ENCODE peak calls at places on chromosomes 13 and 19, in six cellular contexts. I is cardiac muscle cell, F is heart right ventricle, R is WERI-Rb-1, P is kidney epithelial cell, Y is stomach. B is an unnamed sample.

GRCh38 chr13:27264181-27264580 is 6.4 kb upstream of the RASL11A start:
- DNase-seq in I (peak), F (no peak), R (no peak), P (no peak), Y (no peak), B (no peak)

GRCh38 chr13:97359181-97360057 is 74.5 kb upstream of the RAP2A start:
- DNase-seq in I (peak), F (no peak), R (peak), P (peak), Y (peak), B (peak)

GRCh38 chr19:14582894-14583340 is at the start of gene CLEC17A:
- DNase-seq in I (no peak), F (no peak), R (no peak), P (no peak), Y (no peak), B (peak)

GRCh38 chr19:44745386-44745831 is 3.1 kb upstream of the BCL3 start:
- DNase-seq in I (no peak), F (peak), R (no peak), P (no peak), Y (peak), B (no peak)

GRCh38 chr19:8610041-8610927 is at the start of gene ADAMTS10:
- DNase-seq in I (peak), F (peak), R (peak), P (no peak), Y (no peak), B (peak)

GRCh38 chr13:31950121-31950810 is 81.3 kb upstream of the FRY start:
- DNase-seq in I (no peak), F (no peak), R (no peak), P (no peak), Y (no peak), B (no peak)

GRCh38 chr19:15280915-15281683 is 48.9 kb upstream of the EPHX3 start:
- DNase-seq in I (no peak), F (peak), R (peak), P (no peak), Y (peak), B (no peak)

GRCh38 chr13:98509271-98510155 is 67.4 kb downstream of the STK24 start:
- DNase-seq in I (no peak), F (no peak), R (no peak), P (peak), Y (peak), B (peak)

GRCh38 chr13:53783466-53783865 is 754.9 kb downstream of the OLFM4 start:
- DNase-seq in I (no peak), F (no peak), R (no peak), P (no peak), Y (peak), B (no peak)

GRCh38 chr13:39676315-39676876 is 20.9 kb downstream of the COG6 start:
- DNase-seq in I (peak), F (no peak), R (no peak), P (no peak), Y (no peak), B (no peak)
- TF ChIP-seq CTCF in I (peak), F (peak), R (no peak), P (peak), Y (peak), B (peak)

DNA sequence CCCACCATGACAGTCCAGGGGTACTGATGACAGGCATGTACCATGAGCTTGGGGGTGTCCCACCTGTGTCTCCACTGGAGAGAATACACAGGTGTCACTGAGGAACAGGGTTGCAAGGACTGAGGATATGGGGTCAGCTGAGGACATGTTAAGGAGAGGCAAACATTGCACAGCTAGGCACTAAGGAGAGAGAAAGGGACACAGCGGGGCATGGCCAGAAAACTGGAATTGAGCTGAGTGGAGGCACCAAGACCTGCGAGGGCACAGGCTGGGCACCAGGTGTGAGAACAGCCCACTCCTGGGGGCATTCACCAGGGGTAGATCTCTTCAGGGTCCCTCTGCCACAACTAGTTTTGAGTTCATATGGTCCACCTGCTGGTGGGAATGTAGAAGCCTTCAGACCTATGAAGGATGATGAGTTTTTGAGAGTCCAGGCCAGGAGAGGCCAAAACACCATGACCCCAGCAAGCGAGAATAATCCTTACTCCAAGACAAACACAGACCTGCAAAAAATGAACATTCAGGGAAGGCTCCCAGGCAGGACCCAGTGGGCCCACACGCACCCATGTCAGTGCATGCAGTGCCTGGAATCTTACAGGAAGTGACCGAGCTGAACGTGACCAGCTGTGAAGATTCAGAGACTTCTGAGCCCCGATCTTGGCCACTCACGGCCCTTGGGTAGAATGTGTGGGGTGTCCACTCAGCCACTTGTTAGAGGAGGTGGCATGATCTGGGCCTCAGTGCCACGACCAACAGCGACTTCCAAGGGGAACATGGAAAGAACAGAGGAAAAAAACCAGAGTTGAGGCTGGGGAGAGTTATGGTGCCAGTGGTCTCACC is 1.4 kb upstream of the ZNF584 start:
- DNase-seq in I (no peak), F (no peak), R (no peak), P (no peak), Y (no peak), B (no peak)
- TF ChIP-seq CTCF in I (peak), F (peak), R (peak), P (peak), Y (no peak), B (peak)

DNA sequence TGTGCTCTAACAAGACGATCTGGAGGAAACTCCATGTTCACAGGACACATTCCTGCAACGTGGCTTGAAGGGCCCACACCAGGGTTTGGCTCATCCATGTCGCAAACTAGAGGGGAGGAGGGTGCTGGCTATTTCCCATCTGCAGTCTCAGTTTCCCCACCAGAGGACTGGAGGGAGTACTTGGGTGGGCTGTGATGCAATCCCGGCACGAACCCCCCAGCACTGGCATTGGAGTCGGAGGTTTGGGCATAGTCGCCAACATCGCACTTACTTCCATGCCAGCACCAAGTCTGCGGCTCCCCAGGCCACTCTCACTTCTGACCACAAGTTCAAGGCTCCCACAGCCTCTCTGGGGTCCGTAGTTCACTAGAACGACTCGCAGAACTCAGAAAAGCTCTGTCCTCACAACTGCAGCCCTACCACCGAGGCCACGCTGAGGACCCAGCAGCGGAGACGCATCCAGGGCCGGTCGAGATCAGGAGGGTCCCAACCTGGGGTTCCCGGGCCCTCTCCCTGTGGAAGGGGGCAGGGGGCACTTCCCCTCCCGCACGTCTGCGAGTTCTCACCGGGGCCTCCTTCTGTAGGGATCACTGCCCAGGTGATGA is 165.5 kb upstream of the SOX1 start:
- DNase-seq in I (no peak), F (no peak), R (no peak), P (no peak), Y (no peak), B (no peak)
- TF ChIP-seq CTCF in I (no peak), F (no peak), R (no peak), P (no peak), Y (no peak), B (no peak)

GRCh38 chr13:112587359-112587766 is 590 bp downstream of the TUBGCP3 start:
- DNase-seq in I (peak), F (peak), R (peak), P (peak), Y (peak), B (peak)
- TF ChIP-seq CTCF in I (peak), F (no peak), R (peak), P (peak), Y (no peak), B (peak)

DNA sequence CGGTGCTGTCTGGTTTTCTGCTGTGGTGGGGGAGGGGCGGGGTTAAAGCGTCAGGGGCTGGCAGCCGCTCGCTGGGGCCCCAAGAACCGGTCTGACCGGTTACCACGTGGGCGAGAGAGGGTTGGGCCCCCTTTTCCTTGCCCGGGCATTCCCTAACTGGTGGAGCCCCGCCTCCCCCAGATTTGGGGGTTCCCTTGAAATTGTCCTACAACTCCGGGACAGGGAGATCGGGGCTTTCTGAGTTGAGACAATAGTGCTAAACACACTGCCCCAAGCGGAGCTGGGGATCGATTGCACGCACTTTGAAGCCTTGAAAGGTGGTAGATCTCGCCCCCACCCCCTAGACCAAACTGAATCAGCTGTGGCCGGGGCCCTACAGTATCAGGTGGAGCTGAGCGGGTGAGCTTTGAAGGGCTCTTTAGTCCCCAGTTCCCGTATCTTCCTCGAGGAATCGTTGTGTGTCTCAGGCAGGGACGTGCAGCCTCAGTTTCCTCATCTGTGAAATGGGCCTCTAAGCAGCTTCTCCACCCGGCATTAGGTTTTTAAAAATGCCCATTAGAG is 4.8 kb downstream of the IER2 start:
- DNase-seq in I (peak), F (no peak), R (peak), P (no peak), Y (peak), B (peak)
- TF ChIP-seq CTCF in I (peak), F (no peak), R (peak), P (peak), Y (no peak), B (peak)

DNA sequence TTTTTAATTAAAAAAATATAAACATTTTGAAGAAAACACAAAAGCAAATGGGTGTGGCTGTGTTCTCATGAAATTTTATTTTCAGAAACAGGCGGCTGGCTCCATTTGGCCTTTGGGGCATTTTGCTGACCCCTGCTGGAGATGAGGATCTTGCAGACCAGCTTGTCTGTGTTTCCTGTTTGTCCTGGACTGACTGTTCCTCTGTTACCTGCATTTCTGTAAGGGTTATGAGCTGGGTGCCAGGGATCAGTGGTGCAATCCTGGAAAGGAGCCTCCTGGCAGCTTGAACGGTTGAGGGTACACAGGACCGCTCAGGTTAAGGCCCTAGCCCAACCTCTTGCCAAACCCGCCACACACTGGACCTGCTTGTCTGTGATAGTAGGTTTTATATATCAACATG is 49.9 kb downstream of the ZNF787 start:
- DNase-seq in I (no peak), F (no peak), R (peak), P (no peak), Y (no peak), B (no peak)
- TF ChIP-seq CTCF in I (peak), F (no peak), R (peak), P (peak), Y (no peak), B (no peak)

GRCh38 chr19:31693131-31693700 is 344.0 kb upstream of the TSHZ3 start:
- DNase-seq in I (no peak), F (no peak), R (peak), P (no peak), Y (no peak), B (no peak)
- TF ChIP-seq CTCF in I (no peak), F (no peak), R (no peak), P (no peak), Y (no peak), B (no peak)

DNA sequence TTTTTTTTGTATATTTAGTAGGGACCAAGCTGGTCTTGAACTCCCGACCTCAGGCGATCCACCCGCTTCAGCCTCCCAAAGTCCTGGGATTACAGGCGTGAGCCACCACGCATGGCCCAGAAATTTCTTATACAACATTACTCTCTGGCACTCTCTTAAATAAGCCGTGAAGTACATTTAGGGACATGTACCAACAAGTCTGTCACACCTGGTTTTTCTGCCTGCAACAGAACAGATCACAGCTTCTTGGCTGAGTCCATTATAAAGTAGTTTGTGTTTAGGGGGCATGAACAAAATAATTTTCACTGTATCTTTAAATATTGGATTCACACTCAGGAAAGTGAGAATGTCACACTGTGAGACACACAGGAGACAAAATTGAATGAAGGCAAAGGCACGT is 1567.3 kb downstream of the SLITRK5 start:
- DNase-seq in I (no peak), F (no peak), R (no peak), P (no peak), Y (no peak), B (no peak)
- TF ChIP-seq CTCF in I (no peak), F (no peak), R (no peak), P (no peak), Y (no peak), B (no peak)

B was measured in GM13976.